ENCODE peak calls at places on chromosomes 6 and 20, in five cellular contexts. G is NT2/D1, R is H1, I is GM12878, Z is HepG2. B is an unnamed sample.

GRCh38 chr6:81750660-81751387 is 1.7 kb downstream of the TENT5A start:
- DNase-seq in G (no peak), R (no peak), I (no peak), Z (no peak), B (peak; percentile 24)

GRCh38 chr6:27295301-27296079 is 16.6 kb downstream of the POM121L2 start:
- DNase-seq in G (no peak), R (peak; percentile 74), I (no peak), Z (peak; percentile 79), B (peak; percentile 51)

GRCh38 chr6:82178084-82178758 is 69.3 kb downstream of the IBTK start:
- DNase-seq in G (no peak), R (no peak), I (no peak), Z (peak; percentile 5), B (peak; percentile 7)

GRCh38 chr6:137736048-137736846 is 130.8 kb upstream of the TNFAIP3 start:
- DNase-seq in G (no peak), R (no peak), I (no peak), Z (no peak), B (no peak)

GRCh38 chr6:56911847-56912246 is 43.1 kb upstream of the BEND6 start:
- DNase-seq in G (peak; percentile 35), R (no peak), I (no peak), Z (no peak), B (no peak)

GRCh38 chr6:155123520-155123919 is 128.4 kb downstream of the TIAM2 start:
- DNase-seq in G (no peak), R (no peak), I (no peak), Z (peak; percentile 49), B (no peak)

GRCh38 chr6:170209354-170210025 is 81.4 kb downstream of the DLL1 start:
- DNase-seq in G (no peak), R (peak; percentile 43), I (no peak), Z (no peak), B (no peak)

GRCh38 chr6:37160922-37161778 is 8.8 kb upstream of the PIM1 start:
- DNase-seq in G (no peak), R (no peak), I (peak; percentile 66), Z (no peak), B (no peak)

GRCh38 chr6:109893606-109894005 is 84.5 kb upstream of the GPR6 start:
- DNase-seq in G (no peak), R (no peak), I (no peak), Z (no peak), B (no peak)

GRCh38 chr6:168562576-168563151 is 121.7 kb downstream of the SMOC2 start:
- DNase-seq in G (no peak), R (no peak), I (no peak), Z (no peak), B (no peak)

GRCh38 chr20:15240801-15241200 is 903.4 kb upstream of the FLRT3 start:
- DNase-seq in G (no peak), R (no peak), I (no peak), Z (no peak), B (no peak)

GRCh38 chr20:19786311-19786710 is 28.3 kb downstream of the RIN2 start:
- DNase-seq in G (no peak), R (no peak), I (no peak), Z (no peak), B (no peak)

GRCh38 chr6:134446901-134447300 is 129.0 kb upstream of the SGK1 start:
- DNase-seq in G (no peak), R (no peak), I (no peak), Z (no peak), B (no peak)

GRCh38 chr6:105359419-105360366 is 43.2 kb downstream of the PREP start:
- DNase-seq in G (no peak), R (no peak), I (no peak), Z (no peak), B (no peak)

DNA sequence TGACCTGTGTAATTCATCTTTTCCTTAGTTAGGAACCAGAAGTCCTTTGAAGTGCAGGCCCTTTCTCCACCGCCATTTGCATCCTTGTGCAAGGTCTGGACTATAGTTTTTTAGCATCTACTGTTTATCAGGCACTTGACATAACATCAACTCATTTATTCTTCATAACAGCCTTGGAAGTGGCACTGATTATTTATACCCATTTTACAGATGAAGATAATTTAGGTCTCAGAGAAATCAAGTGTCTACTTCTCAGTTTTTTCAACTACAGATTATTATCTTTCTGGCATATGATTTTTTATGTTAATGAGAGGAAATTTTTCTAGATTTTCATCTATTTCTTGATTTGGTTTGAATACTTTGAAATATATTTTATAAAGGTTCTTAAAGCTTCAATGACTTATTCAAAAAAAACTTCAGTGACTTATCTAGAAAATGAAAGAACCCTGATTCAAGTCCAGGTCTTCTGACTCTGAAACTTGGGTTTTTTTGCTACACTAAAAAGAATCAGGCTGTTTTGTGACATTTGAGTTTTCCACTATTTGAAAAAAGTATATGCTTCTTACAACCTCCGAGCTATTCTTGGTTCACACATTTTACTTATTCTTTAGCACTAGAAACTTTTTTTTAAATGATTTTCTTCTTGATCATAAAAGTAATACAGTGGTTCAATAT is 3.1 kb upstream of the UBE2J1 start:
- DNase-seq in G (no peak), R (no peak), I (no peak), Z (no peak), B (no peak)
- TF ChIP-seq SUZ12 in G (no peak), R (no peak), I (no peak), Z (no peak), B (no peak)

DNA sequence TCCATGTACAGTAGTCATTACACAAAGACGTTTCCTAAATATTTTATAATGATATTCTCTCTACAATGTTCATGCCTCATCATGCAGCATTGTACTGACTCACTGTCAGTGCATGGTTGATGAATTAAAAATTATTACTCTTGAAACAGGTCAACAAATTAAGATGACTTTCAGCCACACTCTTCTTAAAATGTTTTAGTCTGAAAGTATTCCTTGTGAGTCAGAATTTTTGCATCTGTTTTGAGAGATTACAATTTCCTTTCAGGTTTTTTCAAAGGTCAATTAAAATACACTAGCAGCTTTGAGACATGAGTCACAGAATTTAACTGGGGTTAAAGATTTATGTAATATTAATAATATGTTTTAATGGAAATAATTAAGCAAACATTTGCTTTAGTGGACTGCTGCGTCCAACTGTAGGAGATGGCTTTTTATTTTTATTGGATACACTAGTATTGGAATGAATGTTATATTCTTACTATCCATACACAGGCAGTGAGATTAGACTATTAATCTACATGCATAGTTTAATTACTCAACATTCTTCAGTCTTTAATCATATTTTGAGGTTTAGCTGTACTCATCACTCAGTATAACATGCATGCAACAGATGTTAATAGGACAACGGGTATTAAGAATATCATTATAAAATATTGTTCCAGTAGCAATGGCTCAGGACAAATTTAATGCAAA is 9.7 kb downstream of the COL12A1 start:
- DNase-seq in G (no peak), R (no peak), I (no peak), Z (no peak), B (no peak)
- TF ChIP-seq SUZ12 in G (no peak), R (no peak), I (no peak), Z (no peak), B (no peak)

GRCh38 chr6:107103082-107103481 is 12.2 kb downstream of the BEND3 start:
- DNase-seq in G (no peak), R (no peak), I (no peak), Z (no peak), B (no peak)

GRCh38 chr6:107098436-107099307 is 16.6 kb downstream of the BEND3 start:
- DNase-seq in G (no peak), R (no peak), I (no peak), Z (no peak), B (no peak)

GRCh38 chr6:107101211-107101610 is 14.1 kb downstream of the BEND3 start:
- DNase-seq in G (no peak), R (no peak), I (no peak), Z (no peak), B (no peak)

GRCh38 chr6:107102414-107102805 is 12.9 kb downstream of the BEND3 start:
- DNase-seq in G (no peak), R (no peak), I (no peak), Z (no peak), B (no peak)

GRCh38 chr6:107101661-107102413 is 13.5 kb downstream of the BEND3 start:
- DNase-seq in G (no peak), R (no peak), I (no peak), Z (no peak), B (no peak)
- TF ChIP-seq SUZ12 in G (no peak), R (no peak), I (no peak), Z (no peak), B (no peak)

GRCh38 chr6:142566628-142567396 is 265.0 kb downstream of the ADGRG6 start:
- DNase-seq in G (peak; percentile 51), R (peak; percentile 92), I (peak; percentile 11), Z (peak; percentile 64), B (peak; percentile 79)
- TF ChIP-seq SUZ12 in G (no peak), R (no peak), I (no peak), Z (no peak), B (no peak)

GRCh38 chr20:54665812-54666211 is 190.4 kb downstream of the DOK5 start:
- DNase-seq in G (no peak), R (no peak), I (no peak), Z (no peak), B (no peak)

GRCh38 chr20:54669054-54669390 is 193.6 kb downstream of the DOK5 start:
- DNase-seq in G (no peak), R (no peak), I (no peak), Z (no peak), B (no peak)

DNA sequence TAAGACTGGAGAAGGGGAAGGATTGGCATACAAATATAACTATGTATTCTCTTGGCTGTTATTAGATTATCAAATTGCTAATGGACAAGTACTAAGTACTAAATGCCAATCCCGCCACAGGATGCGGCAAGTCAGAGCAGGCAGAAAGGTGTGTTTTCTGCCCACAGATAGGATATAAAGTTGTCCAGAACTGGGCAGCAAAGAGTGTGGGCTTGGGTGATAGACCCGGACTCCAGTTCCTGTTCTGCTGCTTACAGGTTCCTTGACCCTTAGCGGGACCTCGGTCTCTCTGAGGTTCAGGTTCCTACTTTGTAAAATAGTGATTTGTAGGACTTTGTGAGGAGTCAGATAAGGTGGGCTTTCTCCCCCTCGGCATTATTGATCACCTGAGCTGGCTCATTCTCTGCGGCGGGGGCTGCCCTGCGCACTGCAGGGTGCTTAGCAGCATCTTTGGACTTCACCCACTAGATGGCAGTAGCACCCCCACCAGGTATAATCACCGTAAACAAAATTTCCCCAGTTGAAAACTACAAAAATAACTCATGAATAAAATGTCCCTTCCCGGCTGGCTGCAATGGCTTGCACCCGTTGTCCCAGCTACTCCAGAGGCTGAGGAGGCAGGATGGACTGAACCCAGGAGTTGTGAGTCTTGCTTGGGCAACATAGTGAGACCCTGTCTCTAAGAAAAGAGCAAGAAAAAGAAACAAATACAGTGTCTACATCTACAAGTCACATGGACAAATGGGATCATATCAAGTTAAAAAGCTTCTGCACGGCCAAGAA is 193.1 kb downstream of the DOK5 start:
- DNase-seq in G (no peak), R (peak; percentile 77), I (no peak), Z (peak; percentile 41), B (peak; percentile 34)
- TF ChIP-seq SUZ12 in G (no peak), R (no peak), I (no peak), Z (no peak), B (no peak)

GRCh38 chr6:143279385-143279784 is 171.1 kb downstream of the ADAT2 start:
- DNase-seq in G (no peak), R (no peak), I (no peak), Z (peak; percentile 34), B (peak; percentile 51)
- TF ChIP-seq SUZ12 in G (no peak), R (no peak), I (no peak), Z (no peak), B (no peak)

GRCh38 chr20:57389695-57390603 is 1.2 kb upstream of the RBM38 start:
- DNase-seq in G (no peak), R (peak; percentile 71), I (no peak), Z (no peak), B (no peak)
- TF ChIP-seq SUZ12 in G (no peak), R (no peak), I (no peak), Z (no peak), B (no peak)

B was measured in HEK293T.